ENCODE peak calls at places on chromosomes 12 and 14, in eight cellular contexts. J is activated CD4-positive, alpha-beta T cell treated with anti-CD3 and anti-CD28 coated beads, Interleukin-2, amount 50 U/mL, for 48 hours; T is D341Med; X is ovary; Q is NCI-H1092 treated with DMSO at 0.1 percent for 48 hours; C is activated T-helper 1 cell treated with anti-CD3 and anti-CD28 coated beads, Interleukin-12 subunit alpha, Interleukin-12 subunit beta, Interleukin-2, Interleukin-4 antibody, amounts not matched to agents 30 ng/mL and 10 ng/mL and 1 ng/mL, durations not matched to agents 14 hours and 24 hours and 36 hours; R is sciatic nerve; V is HFFc6. B is an unnamed sample.

GRCh38 chr12:131912526-131913274 is 16.4 kb upstream of the PUS1 start:
- DNase-seq in J (no peak), T (no peak), X (peak), Q (no peak), C (no peak), R (peak), V (peak), B (peak)

GRCh38 chr12:26978801-26979200 is 35.4 kb downstream of the TM7SF3 start:
- DNase-seq in J (no peak), T (no peak), X (no peak), Q (no peak), C (no peak), R (no peak), V (no peak), B (no peak)

GRCh38 chr12:105831372-105831771 is 307.4 kb downstream of the NUAK1 start:
- DNase-seq in J (no peak), T (no peak), X (no peak), Q (peak), C (no peak), R (no peak), V (no peak), B (no peak)

GRCh38 chr14:33796356-33796755 is 154.5 kb downstream of the EGLN3 start:
- DNase-seq in J (no peak), T (no peak), X (no peak), Q (no peak), C (no peak), R (no peak), V (peak), B (no peak)

GRCh38 chr12:51441583-51441982 is 17.0 kb downstream of the SLC4A8 start:
- DNase-seq in J (no peak), T (no peak), X (peak), Q (no peak), C (peak), R (no peak), V (peak), B (peak)

GRCh38 chr12:97404549-97404948 is 58.1 kb upstream of the RMST start:
- DNase-seq in J (no peak), T (peak), X (no peak), Q (peak), C (no peak), R (no peak), V (no peak), B (no peak)

GRCh38 chr12:42985506-42985905 is 396.0 kb upstream of the PRICKLE1 start:
- DNase-seq in J (no peak), T (no peak), X (no peak), Q (no peak), C (no peak), R (no peak), V (no peak), B (no peak)

GRCh38 chr14:22448035-22448904 is 140.8 kb downstream of the DAD1 start:
- DNase-seq in J (no peak), T (no peak), X (no peak), Q (no peak), C (no peak), R (no peak), V (no peak), B (no peak)

GRCh38 chr14:23639891-23640523 is 3.8 kb downstream of the DHRS2 start:
- DNase-seq in J (no peak), T (no peak), X (no peak), Q (no peak), C (no peak), R (no peak), V (no peak), B (no peak)

GRCh38 chr14:74566174-74567125 is 45.6 kb downstream of the LTBP2 start:
- DNase-seq in J (no peak), T (no peak), X (no peak), Q (no peak), C (no peak), R (no peak), V (no peak), B (no peak)

GRCh38 chr12:81492131-81492720 is 266.9 kb downstream of the PPFIA2 start:
- DNase-seq in J (no peak), T (peak), X (no peak), Q (no peak), C (no peak), R (no peak), V (no peak), B (no peak)

GRCh38 chr12:122851820-122852219 is 16.6 kb downstream of the HIP1R start:
- DNase-seq in J (no peak), T (no peak), X (no peak), Q (no peak), C (no peak), R (no peak), V (peak), B (peak)

GRCh38 chr14:72775923-72776554 is 117.9 kb downstream of the DPF3 start:
- DNase-seq in J (no peak), T (no peak), X (no peak), Q (no peak), C (no peak), R (no peak), V (no peak), B (no peak)

GRCh38 chr12:67367843-67368242 is 98.7 kb downstream of the CAND1 start:
- DNase-seq in J (no peak), T (no peak), X (no peak), Q (no peak), C (no peak), R (no peak), V (no peak), B (no peak)

GRCh38 chr14:99715266-99716000 is 31.3 kb downstream of the CYP46A1 start:
- DNase-seq in J (no peak), T (peak), X (no peak), Q (no peak), C (no peak), R (no peak), V (no peak), B (no peak)

GRCh38 chr12:114006482-114007425 is 40.6 kb upstream of the RBM19 start:
- DNase-seq in J (no peak), T (no peak), X (no peak), Q (peak), C (no peak), R (no peak), V (no peak), B (no peak)

GRCh38 chr12:15116073-15116472 is 105.1 kb downstream of the RERG start:
- DNase-seq in J (no peak), T (no peak), X (peak), Q (no peak), C (no peak), R (no peak), V (no peak), B (no peak)

GRCh38 chr14:77009014-77009413 is 19.5 kb downstream of the IRF2BPL start:
- DNase-seq in J (no peak), T (no peak), X (no peak), Q (no peak), C (no peak), R (no peak), V (no peak), B (no peak)

GRCh38 chr14:102944448-102945330 is 22.2 kb downstream of the AMN start:
- DNase-seq in J (no peak), T (peak), X (no peak), Q (no peak), C (no peak), R (no peak), V (no peak), B (no peak)

GRCh38 chr14:100762089-100762515 is 35.4 kb downstream of the DLK1 start:
- DNase-seq in J (no peak), T (no peak), X (no peak), Q (no peak), C (no peak), R (no peak), V (no peak), B (peak)

GRCh38 chr14:103994535-103995184 is 52.3 kb upstream of the RD3L start:
- DNase-seq in J (no peak), T (no peak), X (no peak), Q (no peak), C (no peak), R (no peak), V (no peak), B (no peak)

GRCh38 chr12:31928246-31929139 is 30.7 kb upstream of the RESF1 start:
- DNase-seq in J (peak), T (no peak), X (no peak), Q (no peak), C (peak), R (no peak), V (no peak), B (no peak)

GRCh38 chr14:90815817-90816662 is at the start of gene TTC7B:
- DNase-seq in J (peak), T (peak), X (peak), Q (peak), C (no peak), R (peak), V (no peak), B (peak)

GRCh38 chr12:541676-542289 is 82.0 kb downstream of the B4GALNT3 start:
- DNase-seq in J (no peak), T (no peak), X (no peak), Q (no peak), C (no peak), R (no peak), V (no peak), B (no peak)

GRCh38 chr14:22282429-22282828 is 306.6 kb downstream of the DAD1 start:
- DNase-seq in J (no peak), T (no peak), X (no peak), Q (no peak), C (no peak), R (no peak), V (no peak), B (no peak)

GRCh38 chr12:51238037-51238509 is 553 bp upstream of the DAZAP2 start:
- DNase-seq in J (no peak), T (no peak), X (no peak), Q (no peak), C (peak), R (no peak), V (no peak), B (no peak)

GRCh38 chr12:127711108-127711507 is 555.9 kb upstream of the TMEM132C start:
- DNase-seq in J (no peak), T (no peak), X (no peak), Q (no peak), C (no peak), R (no peak), V (no peak), B (no peak)